ENCODE peak calls at places on chromosomes 2 and 18, in four cellular contexts. O, U, Y and C are unnamed samples.

GRCh38 chr2:217396165-217396564 is 536.3 kb upstream of the TNP1 start:
- DNase-seq in Y (no peak), U (peak; percentile 14), O (no peak), C (no peak)

GRCh38 chr2:209348453-209348852 is 75.4 kb upstream of the MAP2 start:
- DNase-seq in O (no peak), U (no peak), Y (no peak), C (no peak)

GRCh38 chr2:23241106-23241505 is 143.9 kb upstream of the KLHL29 start:
- DNase-seq in Y (no peak), U (no peak), O (no peak), C (no peak)

GRCh38 chr18:74353169-74353775 is 37.6 kb downstream of the C18orf63 start:
- DNase-seq in O (no peak), U (peak; percentile 61), Y (peak; percentile 69), C (peak; percentile 52)

GRCh38 chr18:55473078-55473477 is 114.9 kb downstream of the TCF4 start:
- DNase-seq in O (no peak), Y (no peak), U (no peak), C (no peak)

GRCh38 chr2:232325324-232326273 is 53.0 kb upstream of the ALPP start:
- DNase-seq in U (peak; percentile 39), O (no peak), Y (peak; percentile 62), C (peak; percentile 89)

GRCh38 chr2:110740747-110741349 is 8.5 kb downstream of the ACOXL start:
- DNase-seq in U (no peak), Y (no peak), O (no peak), C (no peak)

GRCh38 chr2:217954971-217955740 is 47.6 kb downstream of the TNS1 start:
- DNase-seq in O (no peak), U (no peak), Y (peak; percentile 17), C (no peak)

GRCh38 chr2:50658883-50659282 is 373.0 kb downstream of the NRXN1 start:
- DNase-seq in U (no peak), Y (no peak), O (no peak), C (no peak)

GRCh38 chr18:78420116-78420515 is 559.5 kb upstream of the SALL3 start:
- DNase-seq in Y (no peak), O (no peak), U (no peak), C (no peak)

GRCh38 chr18:59909289-59910036 is 9.7 kb downstream of the PMAIP1 start:
- DNase-seq in O (no peak), U (no peak), Y (no peak), C (no peak)

GRCh38 chr2:19126281-19126680 is 232.1 kb downstream of the OSR1 start:
- DNase-seq in Y (no peak), U (no peak), O (no peak), C (no peak)

GRCh38 chr2:221283896-221284295 is 288.2 kb downstream of the EPHA4 start:
- DNase-seq in O (no peak), U (no peak), Y (no peak), C (no peak)

GRCh38 chr18:62957885-62958472 is 242.6 kb downstream of the PHLPP1 start:
- DNase-seq in U (peak; percentile 65), Y (peak; percentile 41), O (no peak), C (no peak)

GRCh38 chr2:140990416-140990815 is 1140.4 kb downstream of the LRP1B start:
- DNase-seq in O (no peak), U (peak; percentile 0), Y (no peak), C (no peak)

GRCh38 chr2:19409001-19409400 is 50.6 kb upstream of the OSR1 start:
- DNase-seq in Y (no peak), O (no peak), U (no peak), C (no peak)

DNA sequence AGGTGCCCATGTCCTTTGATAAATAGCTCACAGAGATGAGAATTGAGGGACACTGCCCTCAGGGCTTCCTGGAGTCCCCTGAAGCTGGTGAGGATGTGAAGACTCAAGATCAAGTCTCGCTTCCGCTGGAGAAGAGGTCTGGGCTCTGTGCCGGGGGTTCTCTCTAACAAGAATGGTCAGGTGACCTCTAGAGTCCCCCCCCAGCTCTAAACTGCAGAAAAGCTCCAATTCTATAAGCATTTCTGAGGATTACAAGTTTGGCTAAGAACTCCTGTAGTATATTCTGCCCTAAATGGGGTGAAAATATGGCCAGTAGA is 32.4 kb downstream of the LPIN2 start:
- DNase-seq in U (no peak), Y (no peak), O (no peak), C (no peak)
- TF ChIP-seq POLR2A in U (no peak), Y (no peak), O (no peak), C (no peak)

DNA sequence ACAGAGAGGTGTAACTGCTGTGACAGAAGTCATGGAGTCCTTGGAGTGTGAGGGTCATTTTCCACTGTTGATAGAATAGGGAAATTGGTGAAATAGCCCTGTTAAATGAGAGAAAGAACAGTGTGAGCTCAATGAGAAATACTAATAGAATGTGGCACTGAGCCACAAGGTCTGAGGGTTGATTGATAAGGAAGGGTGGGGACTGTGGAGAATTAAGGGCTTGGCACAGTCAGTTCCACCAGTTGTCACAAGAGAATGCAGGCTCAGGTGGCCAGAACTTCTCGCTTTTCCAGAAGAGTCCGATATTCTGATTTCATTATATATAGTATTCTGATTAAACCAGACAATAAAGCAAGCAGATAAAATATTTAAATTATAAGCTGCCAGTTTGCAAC is 9.1 kb upstream of the IL1RN start:
- DNase-seq in Y (peak; percentile 52), O (no peak), U (no peak), C (no peak)
- TF ChIP-seq POLR2A in Y (no peak), O (no peak), U (no peak), C (no peak)

DNA sequence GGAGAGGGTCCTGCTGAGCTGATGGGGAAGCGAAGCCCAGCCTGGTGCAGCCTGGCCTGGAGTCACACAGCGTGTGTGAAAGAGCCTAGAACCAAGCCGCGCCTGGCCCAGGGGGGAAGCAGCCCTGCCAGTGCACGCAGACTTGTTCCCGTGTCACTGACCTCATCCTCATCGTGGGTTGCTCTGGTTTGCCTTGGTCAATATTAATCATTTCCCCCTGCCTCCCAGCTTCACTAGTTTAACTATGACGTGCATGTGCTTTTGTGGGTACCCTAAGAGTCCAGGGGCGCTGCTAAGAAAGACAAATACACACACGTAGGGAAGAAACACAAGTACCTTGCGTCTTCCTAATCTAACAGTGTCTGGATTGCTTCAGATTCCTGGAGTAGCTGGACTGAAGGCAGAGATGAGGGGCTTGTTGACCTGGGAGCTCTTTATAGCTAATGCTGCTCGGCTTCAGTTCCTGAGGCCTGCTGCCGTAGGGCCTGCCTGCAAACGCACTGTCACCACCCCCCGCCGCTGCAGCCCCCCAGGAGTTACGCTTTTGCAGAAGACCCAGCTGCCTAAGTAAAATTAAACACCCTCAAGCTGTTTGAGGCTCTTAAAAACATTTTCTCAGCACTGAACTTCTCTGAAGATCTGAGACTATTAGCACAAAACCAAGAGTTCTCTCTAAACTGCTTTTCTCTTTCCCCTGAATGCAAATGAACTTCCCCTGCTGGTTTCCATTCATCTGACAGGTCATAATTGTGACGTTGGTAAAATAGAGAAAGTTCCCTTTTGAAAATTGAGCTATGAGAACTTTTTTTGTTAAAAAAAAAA is 159.2 kb downstream of the FAM210A start:
- DNase-seq in Y (no peak), O (peak; percentile 84), U (no peak), C (no peak)
- TF ChIP-seq POLR2A in Y (no peak), O (no peak), U (no peak), C (no peak)

GRCh38 chr2:40754912-40755311 is 303.0 kb upstream of the SLC8A1 start:
- DNase-seq in Y (no peak), U (no peak), O (no peak), C (no peak)
- TF ChIP-seq POLR2A in Y (no peak), U (no peak), O (no peak), C (no peak)

GRCh38 chr18:5630057-5630765 is 86.4 kb upstream of the EPB41L3 start:
- DNase-seq in Y (peak; percentile 50), O (peak; percentile 96), U (peak; percentile 25), C (peak; percentile 57)
- TF ChIP-seq POLR2A in Y (no peak), O (peak; percentile 36), U (no peak), C (no peak)

GRCh38 chr18:29838556-29838955 is 1204.0 kb downstream of the DSC3 start:
- DNase-seq in Y (no peak), O (no peak), U (no peak), C (no peak)

GRCh38 chr18:29841631-29842030 is 1200.9 kb downstream of the DSC3 start:
- DNase-seq in U (no peak), Y (no peak), O (no peak), C (no peak)

DNA sequence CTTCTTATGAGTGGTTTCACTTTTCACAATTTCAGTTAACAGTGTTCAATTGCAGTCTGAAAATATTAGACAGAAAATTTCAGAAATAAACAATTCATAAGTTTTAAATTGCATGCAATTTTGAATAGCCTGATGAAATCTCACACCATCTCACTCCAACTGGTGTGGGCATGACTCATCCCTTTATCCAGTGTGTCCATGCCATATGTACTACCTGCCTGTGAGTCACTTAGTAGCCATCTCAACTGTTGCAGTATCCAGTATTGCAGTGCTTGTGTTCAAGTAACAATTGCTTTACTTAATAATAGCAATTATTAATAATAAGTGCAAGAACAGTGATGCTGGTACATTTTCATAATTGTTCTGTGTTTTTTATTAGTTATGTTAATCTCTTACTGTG is 1202.4 kb downstream of the DSC3 start:
- DNase-seq in O (no peak), Y (no peak), U (peak; percentile 5), C (no peak)
- TF ChIP-seq POLR2A in O (no peak), Y (no peak), U (no peak), C (no peak)